ENCODE peak calls at places on chromosomes 5 and 9, in seven cellular contexts. T is progenitor cell of endocrine pancreas; Y is omental fat pad; U is activated naive CD4-positive, alpha-beta T cell treated with anti-CD3 and anti-CD28 coated beads for 36 hours; E is stimulated activated CD4-positive, alpha-beta T cell treated with anti-CD3 and anti-CD28 coated beads, Interleukin-1b, Interleukin-23, amount 100 ng/mL, for 24 hours; J is neural crest cell; C is HT-29. M is an unnamed sample.

GRCh38 chr5:176660860-176661641 is 13.8 kb downstream of the TSPAN17 start:
- DNase-seq in C (peak; percentile 84), Y (no peak), T (peak; percentile 77), J (peak; percentile 87), U (peak; percentile 82), E (peak; percentile 63), M (peak; percentile 91)

GRCh38 chr9:93634311-93635185 is 58.2 kb downstream of the PHF2 start:
- DNase-seq in T (no peak), J (no peak), U (no peak), C (no peak), Y (no peak), E (no peak), M (peak; percentile 35)

GRCh38 chr5:180142824-180143610 is 66.0 kb downstream of the RASGEF1C start:
- DNase-seq in T (no peak), Y (no peak), U (no peak), C (no peak), E (no peak), J (no peak), M (peak; percentile 43)

GRCh38 chr9:85723220-85723619 is 18.5 kb downstream of the AGTPBP1 start:
- DNase-seq in T (no peak), U (peak; percentile 64), J (peak; percentile 60), C (peak; percentile 88), E (peak; percentile 19), Y (no peak), M (peak; percentile 63)

GRCh38 chr5:22541037-22541436 is 312.1 kb downstream of the CDH12 start:
- DNase-seq in E (no peak), T (no peak), Y (no peak), U (no peak), J (no peak), C (no peak), M (no peak)

GRCh38 chr5:75235711-75236110 is 967 bp downstream of the ANKRD31 start:
- DNase-seq in U (no peak), E (no peak), C (no peak), J (no peak), Y (no peak), T (no peak), M (no peak)

GRCh38 chr5:57117601-57118000 is 56.3 kb upstream of the GPBP1 start:
- DNase-seq in C (peak; percentile 38), U (peak; percentile 67), Y (no peak), J (no peak), T (no peak), E (peak; percentile 7), M (no peak)

GRCh38 chr9:36101916-36102741 is 34.4 kb upstream of the GLIPR2 start:
- DNase-seq in T (no peak), U (no peak), J (no peak), E (no peak), Y (no peak), C (no peak), M (no peak)

GRCh38 chr5:155871623-155872022 is 455.3 kb upstream of the SGCD start:
- DNase-seq in J (no peak), U (no peak), C (peak; percentile 1), Y (no peak), E (no peak), T (no peak), M (no peak)

GRCh38 chr9:120080781-120081180 is 499.2 kb downstream of the CDK5RAP2 start:
- DNase-seq in C (no peak), U (no peak), J (no peak), T (no peak), E (no peak), Y (no peak), M (no peak)

GRCh38 chr9:97774657-97775056 is 77.5 kb upstream of the XPA start:
- DNase-seq in T (no peak), E (no peak), Y (no peak), U (no peak), J (no peak), C (no peak), M (no peak)

GRCh38 chr9:135399000-135399649 is 80.5 kb upstream of the PPP1R26 start:
- DNase-seq in Y (no peak), J (no peak), E (no peak), T (no peak), U (no peak), C (no peak), M (no peak)

GRCh38 chr5:151670953-151671636 is 15.6 kb downstream of the SPARC start:
- DNase-seq in Y (no peak), C (no peak), J (no peak), E (no peak), T (no peak), U (no peak), M (no peak)

GRCh38 chr5:59640411-59640810 is 253.1 kb downstream of the PDE4D start:
- DNase-seq in J (no peak), Y (no peak), U (no peak), E (no peak), T (no peak), C (peak; percentile 28), M (no peak)

GRCh38 chr5:78724061-78724460 is 75.5 kb upstream of the LHFPL2 start:
- DNase-seq in Y (no peak), U (no peak), T (no peak), E (no peak), J (no peak), C (no peak), M (no peak)

GRCh38 chr5:55564716-55565115 is 30.0 kb upstream of the PLPP1 start:
- DNase-seq in T (no peak), U (no peak), Y (no peak), E (no peak), J (no peak), C (no peak), M (no peak)

GRCh38 chr5:16809816-16810502 is 126.1 kb downstream of the MYO10 start:
- DNase-seq in J (no peak), E (no peak), T (no peak), C (peak; percentile 28), Y (no peak), U (no peak), M (no peak)

GRCh38 chr5:141524604-141525597 is 36.0 kb downstream of the PCDHGC5 start:
- DNase-seq in J (peak; percentile 88), C (peak; percentile 93), U (peak; percentile 57), Y (peak; percentile 66), T (peak; percentile 77), E (no peak), M (peak; percentile 96)

GRCh38 chr5:65828507-65828906 is 97.9 kb upstream of the ERBIN start:
- DNase-seq in J (no peak), T (no peak), Y (no peak), C (no peak), U (no peak), E (no peak), M (no peak)

GRCh38 chr5:52767217-52767743 is 20.4 kb upstream of the ITGA1 start:
- DNase-seq in U (no peak), J (no peak), C (no peak), Y (no peak), T (no peak), E (no peak), M (no peak)

GRCh38 chr9:120336021-120336752 is 243.8 kb downstream of the CDK5RAP2 start:
- DNase-seq in C (no peak), T (no peak), E (no peak), Y (no peak), J (no peak), U (peak; percentile 10), M (no peak)

GRCh38 chr9:81589392-81589791 is 100.0 kb downstream of the TLE1 start:
- DNase-seq in J (no peak), T (no peak), U (no peak), E (no peak), Y (no peak), C (no peak), M (no peak)

GRCh38 chr5:56983593-56984361 is 31.9 kb upstream of the MIER3 start:
- DNase-seq in Y (no peak), U (no peak), C (no peak), T (no peak), J (no peak), E (no peak), M (no peak)

GRCh38 chr5:11709021-11709420 is 195.2 kb downstream of the CTNND2 start:
- DNase-seq in E (no peak), Y (no peak), J (no peak), C (no peak), T (no peak), U (no peak), M (no peak)

GRCh38 chr9:76181020-76181641 is 213.1 kb downstream of the RFK start:
- DNase-seq in E (no peak), T (no peak), C (peak; percentile 78), U (peak; percentile 10), J (no peak), Y (no peak), M (no peak)

GRCh38 chr5:137753227-137753985 is 757 bp downstream of the HNRNPA0 start:
- DNase-seq in J (peak; percentile 18), T (peak; percentile 22), U (peak; percentile 55), C (no peak), Y (peak; percentile 29), E (no peak), M (peak; percentile 63)

GRCh38 chr9:120265791-120266190 is 314.2 kb downstream of the CDK5RAP2 start:
- DNase-seq in T (no peak), Y (no peak), J (no peak), C (no peak), E (no peak), U (no peak), M (no peak)

GRCh38 chr9:129138476-129139232 is 27.4 kb downstream of the PTPA start:
- DNase-seq in Y (no peak), E (no peak), T (no peak), J (no peak), C (no peak), U (no peak), M (no peak)

GRCh38 chr9:78242041-78242440 is 6.2 kb downstream of the CEP78 start:
- DNase-seq in E (no peak), J (no peak), U (no peak), Y (no peak), C (no peak), T (no peak), M (no peak)

GRCh38 chr5:163347671-163348070 is 89.7 kb upstream of the CCNG1 start:
- DNase-seq in C (peak; percentile 72), U (peak; percentile 76), Y (no peak), J (peak; percentile 68), E (peak; percentile 21), T (peak; percentile 42), M (peak; percentile 67)

GRCh38 chr5:60843693-60844428 is at the start of gene ELOVL7:
- DNase-seq in Y (no peak), T (peak; percentile 89), E (peak; percentile 44), J (peak; percentile 53), U (peak; percentile 68), C (peak; percentile 92), M (peak; percentile 88)

GRCh38 chr5:74767579-74767913 is 497 bp downstream of the NSA2 start:
- DNase-seq in C (peak; percentile 65), E (no peak), U (peak; percentile 10), J (no peak), T (no peak), Y (no peak), M (peak; percentile 48)

GRCh38 chr5:90747693-90748092 is 189.1 kb downstream of the ADGRV1 start:
- DNase-seq in Y (no peak), U (no peak), C (no peak), E (no peak), T (no peak), J (no peak), M (no peak)

GRCh38 chr9:6877671-6878161 is 119.9 kb downstream of the KDM4C start:
- DNase-seq in E (no peak), C (no peak), T (no peak), J (no peak), Y (no peak), U (no peak), M (no peak)

GRCh38 chr9:108783318-108784127 is 72.3 kb downstream of the ACTL7B start:
- DNase-seq in C (peak; percentile 30), J (no peak), E (no peak), Y (no peak), T (no peak), U (no peak), M (no peak)

GRCh38 chr5:8333445-8333844 is 464.5 kb downstream of the MTRR start:
- DNase-seq in E (no peak), J (no peak), T (no peak), U (no peak), Y (no peak), C (no peak), M (no peak)

GRCh38 chr5:35990524-35990923 is 666 bp downstream of the UGT3A1 start:
- DNase-seq in C (no peak), T (no peak), E (no peak), J (no peak), Y (no peak), U (no peak), M (no peak)

GRCh38 chr9:73269430-73270101 is 117.9 kb downstream of the ANXA1 start:
- DNase-seq in Y (no peak), E (no peak), J (no peak), C (peak; percentile 45), U (no peak), T (no peak), M (no peak)

M was measured in ecto neural progenitor cell.